ENCODE peak calls at places on chromosomes 3 and 15, in nine cellular contexts. One of them, this sample, is unnamed.

GRCh38 chr15:89616228-89616627 is 39.0 kb downstream of the KIF7 start:
- DNase-seq in psoas muscle: no peak
- DNase-seq in aorta: no peak
- DNase-seq in right cardiac atrium: no peak
- DNase-seq in small intestine: no peak
- DNase-seq in spleen: no peak
- DNase-seq in WERI-Rb-1: no peak
- DNase-seq in heart right ventricle: no peak
- DNase-seq in uterus: no peak
- DNase-seq in this sample: no peak

GRCh38 chr3:178072391-178072790 is 463.8 kb upstream of the KCNMB2 start:
- DNase-seq in psoas muscle: no peak
- DNase-seq in aorta: no peak
- DNase-seq in right cardiac atrium: no peak
- DNase-seq in small intestine: no peak
- DNase-seq in spleen: no peak
- DNase-seq in WERI-Rb-1: no peak
- DNase-seq in heart right ventricle: no peak
- DNase-seq in uterus: no peak
- DNase-seq in this sample: no peak

GRCh38 chr3:48278884-48279559 is 38.1 kb downstream of the ZNF589 start:
- DNase-seq in psoas muscle: no peak
- DNase-seq in aorta: no peak
- DNase-seq in right cardiac atrium: no peak
- DNase-seq in small intestine: no peak
- DNase-seq in spleen: no peak
- DNase-seq in WERI-Rb-1: no peak
- DNase-seq in heart right ventricle: no peak
- DNase-seq in uterus: no peak
- DNase-seq in this sample: no peak

GRCh38 chr3:72496055-72496690 is 352.1 kb downstream of the SHQ1 start:
- DNase-seq in psoas muscle: no peak
- DNase-seq in aorta: no peak
- DNase-seq in right cardiac atrium: no peak
- DNase-seq in small intestine: no peak
- DNase-seq in spleen: no peak
- DNase-seq in WERI-Rb-1: no peak
- DNase-seq in heart right ventricle: no peak
- DNase-seq in uterus: no peak
- DNase-seq in this sample: no peak

GRCh38 chr3:114155370-114155821 is 23.5 kb downstream of the DRD3 start:
- DNase-seq in psoas muscle: no peak
- DNase-seq in aorta: no peak
- DNase-seq in right cardiac atrium: peak; percentile 46
- DNase-seq in small intestine: peak; percentile 7
- DNase-seq in spleen: no peak
- DNase-seq in WERI-Rb-1: peak; percentile 62
- DNase-seq in heart right ventricle: no peak
- DNase-seq in uterus: no peak
- DNase-seq in this sample: peak; percentile 34

GRCh38 chr3:51751287-51751686 is 27.8 kb downstream of the IQCF6 start:
- DNase-seq in psoas muscle: no peak
- DNase-seq in aorta: no peak
- DNase-seq in right cardiac atrium: no peak
- DNase-seq in small intestine: no peak
- DNase-seq in spleen: no peak
- DNase-seq in WERI-Rb-1: no peak
- DNase-seq in heart right ventricle: no peak
- DNase-seq in uterus: no peak
- DNase-seq in this sample: no peak

GRCh38 chr15:82146990-82147461 is 101.2 kb upstream of the MEX3B start:
- DNase-seq in psoas muscle: no peak
- DNase-seq in aorta: no peak
- DNase-seq in right cardiac atrium: no peak
- DNase-seq in small intestine: no peak
- DNase-seq in spleen: no peak
- DNase-seq in WERI-Rb-1: no peak
- DNase-seq in heart right ventricle: no peak
- DNase-seq in uterus: no peak
- DNase-seq in this sample: peak; percentile 90

GRCh38 chr3:125960456-125961288 is 8.3 kb upstream of the ROPN1B start:
- DNase-seq in psoas muscle: no peak
- DNase-seq in aorta: peak; percentile 66
- DNase-seq in right cardiac atrium: peak; percentile 16
- DNase-seq in small intestine: no peak
- DNase-seq in spleen: no peak
- DNase-seq in WERI-Rb-1: no peak
- DNase-seq in heart right ventricle: no peak
- DNase-seq in uterus: no peak
- DNase-seq in this sample: no peak

GRCh38 chr3:56988458-56988857 is 72.0 kb upstream of the SPATA12 start:
- DNase-seq in psoas muscle: no peak
- DNase-seq in aorta: no peak
- DNase-seq in right cardiac atrium: peak; percentile 56
- DNase-seq in small intestine: peak; percentile 58
- DNase-seq in spleen: no peak
- DNase-seq in WERI-Rb-1: no peak
- DNase-seq in heart right ventricle: no peak
- DNase-seq in uterus: no peak
- DNase-seq in this sample: no peak

GRCh38 chr3:170054204-170054603 is 16.4 kb downstream of the GPR160 start:
- DNase-seq in psoas muscle: no peak
- DNase-seq in aorta: no peak
- DNase-seq in right cardiac atrium: no peak
- DNase-seq in small intestine: no peak
- DNase-seq in spleen: no peak
- DNase-seq in WERI-Rb-1: no peak
- DNase-seq in heart right ventricle: no peak
- DNase-seq in uterus: no peak
- DNase-seq in this sample: no peak

GRCh38 chr3:49900491-49901153 is 3.1 kb downstream of the MST1R start:
- DNase-seq in psoas muscle: peak; percentile 71
- DNase-seq in aorta: peak; percentile 91
- DNase-seq in right cardiac atrium: peak; percentile 69
- DNase-seq in small intestine: peak; percentile 97
- DNase-seq in spleen: no peak
- DNase-seq in WERI-Rb-1: no peak
- DNase-seq in heart right ventricle: peak; percentile 47
- DNase-seq in uterus: no peak
- DNase-seq in this sample: no peak

GRCh38 chr3:194686816-194687637 is 1.3 kb downstream of the FAM43A start:
- DNase-seq in psoas muscle: peak; percentile 58
- DNase-seq in aorta: peak; percentile 85
- DNase-seq in right cardiac atrium: peak; percentile 91
- DNase-seq in small intestine: no peak
- DNase-seq in spleen: peak; percentile 89
- DNase-seq in WERI-Rb-1: no peak
- DNase-seq in heart right ventricle: peak; percentile 77
- DNase-seq in uterus: peak; percentile 38
- DNase-seq in this sample: no peak
- H3K27ac ChIP-seq in psoas muscle: peak overlapping the region; percentile 74
- H3K27ac ChIP-seq in aorta: no peak overlapping the region
- H3K27ac ChIP-seq in right cardiac atrium: peak overlapping the region; percentile 10
- H3K27ac ChIP-seq in small intestine: peak overlapping the region; percentile 89
- H3K27ac ChIP-seq in spleen: peak overlapping the region; percentile 92
- H3K27ac ChIP-seq in WERI-Rb-1: no peak overlapping the region
- H3K27ac ChIP-seq in heart right ventricle: peak overlapping the region; percentile 35
- H3K27ac ChIP-seq in uterus: peak overlapping the region; percentile 78
- H3K27ac ChIP-seq in this sample: peak overlapping the region; percentile 64

DNA sequence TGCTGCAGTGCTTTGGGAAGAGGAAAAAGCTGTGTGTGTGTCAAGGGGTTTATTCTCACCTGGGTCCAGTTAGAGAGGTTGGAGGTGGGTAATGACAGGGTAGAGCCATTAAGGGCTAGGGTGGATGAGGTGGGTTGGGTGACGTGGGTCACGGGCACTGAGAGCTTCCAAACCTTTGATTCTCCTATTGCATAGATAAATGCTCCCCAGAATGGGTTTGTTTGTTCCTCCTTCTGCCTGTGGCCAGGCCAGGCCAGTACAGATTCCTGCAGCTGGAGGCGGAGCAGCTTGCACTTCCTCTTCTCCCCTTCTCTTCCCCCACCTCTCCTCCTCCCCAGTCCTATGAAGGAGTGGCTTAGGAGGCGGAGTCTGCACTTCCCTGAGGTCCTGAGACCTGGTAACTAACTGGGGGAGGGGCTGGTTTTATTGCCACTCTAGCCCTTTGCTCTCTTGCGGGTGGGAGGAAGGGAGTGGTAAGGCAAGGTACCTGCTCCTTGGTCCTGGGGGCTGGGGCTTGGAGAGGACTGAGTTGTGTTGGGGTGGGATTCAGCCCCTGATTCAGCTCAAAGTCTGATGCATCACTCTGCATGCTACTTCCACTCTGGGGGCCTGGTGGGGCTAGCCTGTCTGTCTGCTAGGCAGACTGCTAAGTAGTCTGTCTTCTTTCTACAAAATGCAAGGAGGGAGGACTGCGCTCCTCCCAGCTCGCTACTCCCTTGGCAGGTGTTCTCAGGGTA is 3.5 kb downstream of the SPINT1 start:
- DNase-seq in psoas muscle: peak; percentile 30
- DNase-seq in aorta: peak; percentile 67
- DNase-seq in right cardiac atrium: peak; percentile 81
- DNase-seq in small intestine: peak; percentile 100
- DNase-seq in spleen: peak; percentile 83
- DNase-seq in WERI-Rb-1: peak; percentile 88
- DNase-seq in heart right ventricle: peak; percentile 21
- DNase-seq in uterus: no peak
- DNase-seq in this sample: peak; percentile 25
- H3K27me3 ChIP-seq in psoas muscle: peaks cover 46% of the 10 kb centered on the region
- H3K27me3 ChIP-seq in aorta: no peaks in the 10 kb centered on the region
- H3K27me3 ChIP-seq in right cardiac atrium: no peaks in the 10 kb centered on the region
- H3K27me3 ChIP-seq in small intestine: no peaks in the 10 kb centered on the region
- H3K27me3 ChIP-seq in spleen: no peaks in the 10 kb centered on the region
- H3K27me3 ChIP-seq in WERI-Rb-1: no peaks in the 10 kb centered on the region
- H3K27me3 ChIP-seq in heart right ventricle: peaks cover 22% of the 10 kb centered on the region
- H3K27me3 ChIP-seq in uterus: no peaks in the 10 kb centered on the region
- H3K27me3 ChIP-seq in this sample: peaks cover 2% of the 10 kb centered on the region

GRCh38 chr15:101056366-101057334 is 137.5 kb downstream of the LRRK1 start:
- DNase-seq in psoas muscle: no peak
- DNase-seq in aorta: peak; percentile 55
- DNase-seq in right cardiac atrium: no peak
- DNase-seq in small intestine: no peak
- DNase-seq in spleen: peak; percentile 84
- DNase-seq in WERI-Rb-1: no peak
- DNase-seq in heart right ventricle: no peak
- DNase-seq in uterus: no peak
- DNase-seq in this sample: no peak

GRCh38 chr15:101053261-101053660 is 134.1 kb downstream of the LRRK1 start:
- DNase-seq in psoas muscle: no peak
- DNase-seq in aorta: no peak
- DNase-seq in right cardiac atrium: no peak
- DNase-seq in small intestine: no peak
- DNase-seq in spleen: peak; percentile 59
- DNase-seq in WERI-Rb-1: no peak
- DNase-seq in heart right ventricle: no peak
- DNase-seq in uterus: no peak
- DNase-seq in this sample: no peak

GRCh38 chr15:101054116-101054515 is 135.0 kb downstream of the LRRK1 start:
- DNase-seq in psoas muscle: no peak
- DNase-seq in aorta: no peak
- DNase-seq in right cardiac atrium: no peak
- DNase-seq in small intestine: no peak
- DNase-seq in spleen: no peak
- DNase-seq in WERI-Rb-1: no peak
- DNase-seq in heart right ventricle: no peak
- DNase-seq in uterus: no peak
- DNase-seq in this sample: no peak

GRCh38 chr15:101054991-101055390 is 135.8 kb downstream of the LRRK1 start:
- DNase-seq in psoas muscle: no peak
- DNase-seq in aorta: no peak
- DNase-seq in right cardiac atrium: no peak
- DNase-seq in small intestine: no peak
- DNase-seq in spleen: peak; percentile 48
- DNase-seq in WERI-Rb-1: no peak
- DNase-seq in heart right ventricle: no peak
- DNase-seq in uterus: no peak
- DNase-seq in this sample: no peak

GRCh38 chr15:101055411-101055810 is 136.3 kb downstream of the LRRK1 start:
- DNase-seq in psoas muscle: no peak
- DNase-seq in aorta: no peak
- DNase-seq in right cardiac atrium: no peak
- DNase-seq in small intestine: no peak
- DNase-seq in spleen: no peak
- DNase-seq in WERI-Rb-1: no peak
- DNase-seq in heart right ventricle: no peak
- DNase-seq in uterus: no peak
- DNase-seq in this sample: no peak
- H3K27ac ChIP-seq in psoas muscle: no peak overlapping the region
- H3K27ac ChIP-seq in aorta: no peak overlapping the region
- H3K27ac ChIP-seq in right cardiac atrium: no peak overlapping the region
- H3K27ac ChIP-seq in small intestine: no peak overlapping the region
- H3K27ac ChIP-seq in spleen: no peak overlapping the region
- H3K27ac ChIP-seq in WERI-Rb-1: no peak overlapping the region
- H3K27ac ChIP-seq in heart right ventricle: no peak overlapping the region
- H3K27ac ChIP-seq in uterus: no peak overlapping the region
- H3K27ac ChIP-seq in this sample: no peak overlapping the region

DNA sequence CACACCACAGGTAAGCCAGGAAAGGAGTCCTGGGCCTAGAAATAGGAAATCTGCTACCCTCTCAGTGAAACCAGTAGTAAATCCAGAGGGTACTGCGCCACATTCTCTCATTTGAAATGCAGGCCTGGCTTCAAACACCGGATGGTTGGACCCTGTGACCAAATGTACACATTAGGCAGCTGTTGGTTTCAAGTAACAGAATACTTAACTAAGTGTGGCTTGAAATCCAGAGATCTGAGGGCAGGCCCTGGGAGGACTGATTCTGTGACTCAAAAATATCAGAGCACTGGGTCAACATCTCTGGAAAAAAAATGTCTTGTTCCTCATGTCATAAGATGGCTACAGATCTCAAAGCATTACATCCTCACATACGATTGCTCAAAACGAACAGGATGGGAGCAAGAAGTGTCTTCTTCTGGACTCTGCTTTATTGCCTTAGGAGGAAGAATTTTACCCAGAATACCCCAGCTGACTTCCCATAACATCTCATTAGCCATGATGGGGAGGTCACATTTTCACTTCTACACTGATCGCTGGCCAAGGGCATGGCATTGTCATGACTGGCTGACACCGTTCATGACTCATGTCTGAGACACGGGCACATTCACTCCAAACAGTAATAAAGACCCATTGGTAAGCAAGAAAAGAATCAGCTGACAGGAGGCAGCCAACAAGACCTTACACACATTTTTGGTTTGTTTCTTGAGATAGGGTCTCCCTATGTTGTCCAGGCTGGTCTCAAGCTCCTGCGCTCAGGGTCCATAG is 166.0 kb downstream of the ARRDC4 start:
- DNase-seq in psoas muscle: no peak
- DNase-seq in aorta: no peak
- DNase-seq in right cardiac atrium: no peak
- DNase-seq in small intestine: no peak
- DNase-seq in spleen: no peak
- DNase-seq in WERI-Rb-1: no peak
- DNase-seq in heart right ventricle: no peak
- DNase-seq in uterus: no peak
- DNase-seq in this sample: no peak
- H3K27me3 ChIP-seq in psoas muscle: no peaks in the 10 kb centered on the region
- H3K27me3 ChIP-seq in aorta: no peaks in the 10 kb centered on the region
- H3K27me3 ChIP-seq in right cardiac atrium: peaks cover 2% of the 10 kb centered on the region
- H3K27me3 ChIP-seq in small intestine: no peaks in the 10 kb centered on the region
- H3K27me3 ChIP-seq in spleen: no peaks in the 10 kb centered on the region
- H3K27me3 ChIP-seq in WERI-Rb-1: peaks cover 83% of the 10 kb centered on the region
- H3K27me3 ChIP-seq in heart right ventricle: no peaks in the 10 kb centered on the region
- H3K27me3 ChIP-seq in uterus: no peaks in the 10 kb centered on the region
- H3K27me3 ChIP-seq in this sample: no peaks in the 10 kb centered on the region